ENCODE peak calls at places on chromosomes 3 and 15, in five cellular contexts. One of them, this sample, is unnamed.

GRCh38 chr3:33209357-33209756 is 9.3 kb downstream of the SUSD5 start:
- DNase-seq in GM23248: no peak
- DNase-seq in endothelial cell of umbilical vein: no peak
- DNase-seq in astrocyte: no peak
- DNase-seq in neuronal stem cell: no peak
- DNase-seq in this sample: no peak

GRCh38 chr3:151216641-151217040 is 13.6 kb upstream of the GPR171 start:
- DNase-seq in GM23248: peak; percentile 52
- DNase-seq in endothelial cell of umbilical vein: no peak
- DNase-seq in astrocyte: peak; percentile 84
- DNase-seq in neuronal stem cell: no peak
- DNase-seq in this sample: no peak

GRCh38 chr3:62159693-62160092 is 213.7 kb downstream of the FEZF2 start:
- DNase-seq in GM23248: peak; percentile 75
- DNase-seq in endothelial cell of umbilical vein: peak; percentile 95
- DNase-seq in astrocyte: peak; percentile 84
- DNase-seq in neuronal stem cell: no peak
- DNase-seq in this sample: no peak

GRCh38 chr3:121998030-121998580 is 23.9 kb downstream of the ILDR1 start:
- DNase-seq in GM23248: peak; percentile 64
- DNase-seq in endothelial cell of umbilical vein: peak; percentile 77
- DNase-seq in astrocyte: peak; percentile 37
- DNase-seq in neuronal stem cell: no peak
- DNase-seq in this sample: no peak

GRCh38 chr3:78832785-78833204 is 935.0 kb downstream of the ROBO1 start:
- DNase-seq in GM23248: no peak
- DNase-seq in endothelial cell of umbilical vein: no peak
- DNase-seq in astrocyte: no peak
- DNase-seq in neuronal stem cell: no peak
- DNase-seq in this sample: no peak

GRCh38 chr3:134059680-134060560 is 30.2 kb upstream of the SLCO2A1 start:
- DNase-seq in GM23248: peak; percentile 22
- DNase-seq in endothelial cell of umbilical vein: peak; percentile 13
- DNase-seq in astrocyte: peak; percentile 50
- DNase-seq in neuronal stem cell: no peak
- DNase-seq in this sample: no peak

GRCh38 chr3:106688463-106688862 is 688.8 kb upstream of the CCDC54 start:
- DNase-seq in GM23248: peak; percentile 94
- DNase-seq in endothelial cell of umbilical vein: no peak
- DNase-seq in astrocyte: peak; percentile 90
- DNase-seq in neuronal stem cell: no peak
- DNase-seq in this sample: peak; percentile 88

GRCh38 chr3:178455264-178455663 is 81.0 kb upstream of the KCNMB2 start:
- DNase-seq in GM23248: no peak
- DNase-seq in endothelial cell of umbilical vein: no peak
- DNase-seq in astrocyte: peak; percentile 8
- DNase-seq in neuronal stem cell: no peak
- DNase-seq in this sample: no peak

GRCh38 chr3:149554826-149555225 is 80.3 kb downstream of the TM4SF4 start:
- DNase-seq in GM23248: peak; percentile 74
- DNase-seq in endothelial cell of umbilical vein: peak; percentile 99
- DNase-seq in astrocyte: peak; percentile 89
- DNase-seq in neuronal stem cell: no peak
- DNase-seq in this sample: no peak

GRCh38 chr3:133271491-133271890 is 128.4 kb upstream of the BFSP2 start:
- DNase-seq in GM23248: peak; percentile 47
- DNase-seq in endothelial cell of umbilical vein: no peak
- DNase-seq in astrocyte: no peak
- DNase-seq in neuronal stem cell: no peak
- DNase-seq in this sample: no peak

GRCh38 chr3:195466251-195466650 is 23.4 kb upstream of the ACAP2 start:
- DNase-seq in GM23248: no peak
- DNase-seq in endothelial cell of umbilical vein: no peak
- DNase-seq in astrocyte: peak; percentile 62
- DNase-seq in neuronal stem cell: no peak
- DNase-seq in this sample: no peak

GRCh38 chr15:22839046-22839705 is 710 bp downstream of the NIPA2 start:
- DNase-seq in GM23248: peak; percentile 48
- DNase-seq in endothelial cell of umbilical vein: peak; percentile 36
- DNase-seq in astrocyte: peak; percentile 16
- DNase-seq in neuronal stem cell: no peak
- DNase-seq in this sample: no peak

GRCh38 chr3:172129868-172130751 is 90.7 kb downstream of the FNDC3B start:
- DNase-seq in GM23248: peak; percentile 98
- DNase-seq in endothelial cell of umbilical vein: peak; percentile 94
- DNase-seq in astrocyte: peak; percentile 99
- DNase-seq in neuronal stem cell: no peak
- DNase-seq in this sample: peak; percentile 95

GRCh38 chr3:112550859-112551258 is 10.9 kb downstream of the ATG3 start:
- DNase-seq in GM23248: peak; percentile 5
- DNase-seq in endothelial cell of umbilical vein: no peak
- DNase-seq in astrocyte: no peak
- DNase-seq in neuronal stem cell: no peak
- DNase-seq in this sample: no peak

GRCh38 chr3:156175570-156175969 is 55.2 kb downstream of the KCNAB1 start:
- DNase-seq in GM23248: peak; percentile 33
- DNase-seq in endothelial cell of umbilical vein: no peak
- DNase-seq in astrocyte: peak; percentile 88
- DNase-seq in neuronal stem cell: no peak
- DNase-seq in this sample: no peak

GRCh38 chr3:12536423-12536822 is 8.9 kb downstream of the MKRN2OS start:
- DNase-seq in GM23248: no peak
- DNase-seq in endothelial cell of umbilical vein: no peak
- DNase-seq in astrocyte: no peak
- DNase-seq in neuronal stem cell: no peak
- DNase-seq in this sample: no peak

GRCh38 chr15:23866832-23867231 is 179.7 kb upstream of the NDN start:
- DNase-seq in GM23248: peak; percentile 16
- DNase-seq in endothelial cell of umbilical vein: no peak
- DNase-seq in astrocyte: no peak
- DNase-seq in neuronal stem cell: peak; percentile 30
- DNase-seq in this sample: no peak

GRCh38 chr3:114640126-114640525 is 346.3 kb downstream of the TIGIT start:
- DNase-seq in GM23248: no peak
- DNase-seq in endothelial cell of umbilical vein: no peak
- DNase-seq in astrocyte: no peak
- DNase-seq in neuronal stem cell: no peak
- DNase-seq in this sample: no peak

GRCh38 chr3:177439729-177440269 is 242.5 kb upstream of the TBL1XR1 start:
- DNase-seq in GM23248: no peak
- DNase-seq in endothelial cell of umbilical vein: no peak
- DNase-seq in astrocyte: peak; percentile 71
- DNase-seq in neuronal stem cell: no peak
- DNase-seq in this sample: no peak

GRCh38 chr3:98626151-98626550 is 32.7 kb upstream of the CPOX start:
- DNase-seq in GM23248: no peak
- DNase-seq in endothelial cell of umbilical vein: no peak
- DNase-seq in astrocyte: no peak
- DNase-seq in neuronal stem cell: no peak
- DNase-seq in this sample: no peak

GRCh38 chr3:99929409-99930139 is 111.9 kb downstream of the CMSS1 start:
- DNase-seq in GM23248: peak; percentile 71
- DNase-seq in endothelial cell of umbilical vein: no peak
- DNase-seq in astrocyte: peak; percentile 89
- DNase-seq in neuronal stem cell: no peak
- DNase-seq in this sample: no peak

GRCh38 chr3:99499235-99499798 is 139.1 kb upstream of the COL8A1 start:
- DNase-seq in GM23248: peak; percentile 75
- DNase-seq in endothelial cell of umbilical vein: peak; percentile 80
- DNase-seq in astrocyte: peak; percentile 34
- DNase-seq in neuronal stem cell: no peak
- DNase-seq in this sample: peak; percentile 46

GRCh38 chr3:46524832-46525231 is 27.1 kb downstream of the RTP3 start:
- DNase-seq in GM23248: no peak
- DNase-seq in endothelial cell of umbilical vein: no peak
- DNase-seq in astrocyte: no peak
- DNase-seq in neuronal stem cell: no peak
- DNase-seq in this sample: no peak

GRCh38 chr3:46524008-46524407 is 26.2 kb downstream of the RTP3 start:
- DNase-seq in GM23248: no peak
- DNase-seq in endothelial cell of umbilical vein: no peak
- DNase-seq in astrocyte: no peak
- DNase-seq in neuronal stem cell: no peak
- DNase-seq in this sample: no peak

GRCh38 chr3:46523556-46523955 is 25.8 kb downstream of the RTP3 start:
- DNase-seq in GM23248: no peak
- DNase-seq in endothelial cell of umbilical vein: no peak
- DNase-seq in astrocyte: no peak
- DNase-seq in neuronal stem cell: no peak
- DNase-seq in this sample: no peak

DNA sequence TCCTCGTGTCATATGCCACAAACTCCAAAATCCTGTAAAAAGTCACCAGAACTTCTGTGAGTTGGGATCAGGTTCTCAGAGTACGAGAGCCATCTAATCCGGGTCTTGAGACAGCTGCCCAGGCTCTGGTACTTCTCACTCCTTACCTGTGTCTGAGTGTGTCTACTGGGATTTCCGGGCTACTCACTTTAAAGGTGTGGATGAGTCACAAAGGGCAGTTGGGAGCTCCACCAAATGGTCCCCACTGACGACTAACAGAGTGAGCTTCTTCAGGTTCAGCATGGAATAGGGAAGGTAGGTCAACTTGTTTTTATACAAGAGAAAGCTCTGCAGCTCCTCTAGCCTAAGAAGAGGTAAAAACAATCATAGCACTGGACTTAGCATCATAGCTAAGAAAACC is 29.5 kb downstream of the RTP3 start:
- DNase-seq in GM23248: no peak
- DNase-seq in endothelial cell of umbilical vein: no peak
- DNase-seq in astrocyte: no peak
- DNase-seq in neuronal stem cell: no peak
- DNase-seq in this sample: no peak
- H2AFZ ChIP-seq in GM23248: no peak overlapping the region
- H2AFZ ChIP-seq in endothelial cell of umbilical vein: no peak overlapping the region
- H2AFZ ChIP-seq in astrocyte: no peak overlapping the region
- H2AFZ ChIP-seq in neuronal stem cell: no peak overlapping the region
- H2AFZ ChIP-seq in this sample: no peak overlapping the region

GRCh38 chr15:75989045-75989444 is 23.2 kb downstream of the NRG4 start:
- DNase-seq in GM23248: peak; percentile 36
- DNase-seq in endothelial cell of umbilical vein: no peak
- DNase-seq in astrocyte: no peak
- DNase-seq in neuronal stem cell: no peak
- DNase-seq in this sample: no peak

GRCh38 chr15:75985966-75986365 is 26.3 kb downstream of the NRG4 start:
- DNase-seq in GM23248: no peak
- DNase-seq in endothelial cell of umbilical vein: no peak
- DNase-seq in astrocyte: peak; percentile 3
- DNase-seq in neuronal stem cell: no peak
- DNase-seq in this sample: no peak

GRCh38 chr15:75994220-75994619 is 18.0 kb downstream of the NRG4 start:
- DNase-seq in GM23248: no peak
- DNase-seq in endothelial cell of umbilical vein: no peak
- DNase-seq in astrocyte: no peak
- DNase-seq in neuronal stem cell: no peak
- DNase-seq in this sample: no peak

GRCh38 chr15:75992897-75993296 is 19.3 kb downstream of the NRG4 start:
- DNase-seq in GM23248: no peak
- DNase-seq in endothelial cell of umbilical vein: no peak
- DNase-seq in astrocyte: no peak
- DNase-seq in neuronal stem cell: no peak
- DNase-seq in this sample: no peak

DNA sequence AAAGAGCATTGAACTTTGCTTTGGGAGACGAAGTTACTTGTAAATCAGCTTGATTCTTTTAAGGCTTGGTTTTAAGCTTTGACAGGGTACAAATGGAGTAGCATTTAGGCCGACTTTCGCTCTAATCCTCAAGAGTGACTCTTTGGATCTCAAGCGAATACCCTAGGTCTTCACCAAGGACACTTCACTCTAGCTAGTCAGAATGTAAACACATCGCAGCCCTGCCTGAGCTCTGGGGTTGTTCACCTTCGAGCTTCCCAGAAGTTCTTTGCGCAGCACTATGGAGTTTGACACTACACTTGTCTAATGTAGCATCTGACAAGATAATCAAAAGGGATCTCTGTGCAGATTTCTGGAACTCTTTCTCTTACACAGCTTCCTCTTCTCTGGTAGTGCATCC is 22.3 kb downstream of the NRG4 start:
- DNase-seq in GM23248: no peak
- DNase-seq in endothelial cell of umbilical vein: no peak
- DNase-seq in astrocyte: no peak
- DNase-seq in neuronal stem cell: no peak
- DNase-seq in this sample: no peak
- H2AFZ ChIP-seq in GM23248: no peak overlapping the region
- H2AFZ ChIP-seq in endothelial cell of umbilical vein: no peak overlapping the region
- H2AFZ ChIP-seq in astrocyte: no peak overlapping the region
- H2AFZ ChIP-seq in neuronal stem cell: no peak overlapping the region
- H2AFZ ChIP-seq in this sample: no peak overlapping the region

GRCh38 chr3:127772776-127773751 is 49.3 kb downstream of the MGLL start:
- DNase-seq in GM23248: no peak
- DNase-seq in endothelial cell of umbilical vein: no peak
- DNase-seq in astrocyte: no peak
- DNase-seq in neuronal stem cell: no peak
- DNase-seq in this sample: no peak

GRCh38 chr3:127775398-127776109 is 46.8 kb downstream of the MGLL start:
- DNase-seq in GM23248: peak; percentile 84
- DNase-seq in endothelial cell of umbilical vein: peak; percentile 61
- DNase-seq in astrocyte: peak; percentile 85
- DNase-seq in neuronal stem cell: no peak
- DNase-seq in this sample: no peak

GRCh38 chr3:127772273-127772672 is 50.0 kb downstream of the MGLL start:
- DNase-seq in GM23248: no peak
- DNase-seq in endothelial cell of umbilical vein: no peak
- DNase-seq in astrocyte: no peak
- DNase-seq in neuronal stem cell: no peak
- DNase-seq in this sample: no peak

GRCh38 chr3:127774647-127775046 is 47.7 kb downstream of the MGLL start:
- DNase-seq in GM23248: no peak
- DNase-seq in endothelial cell of umbilical vein: no peak
- DNase-seq in astrocyte: no peak
- DNase-seq in neuronal stem cell: no peak
- DNase-seq in this sample: no peak

GRCh38 chr3:127773752-127774395 is 48.4 kb downstream of the MGLL start:
- DNase-seq in GM23248: no peak
- DNase-seq in endothelial cell of umbilical vein: no peak
- DNase-seq in astrocyte: no peak
- DNase-seq in neuronal stem cell: no peak
- DNase-seq in this sample: no peak
- H2AFZ ChIP-seq in GM23248: no peak overlapping the region
- H2AFZ ChIP-seq in endothelial cell of umbilical vein: no peak overlapping the region
- H2AFZ ChIP-seq in astrocyte: no peak overlapping the region
- H2AFZ ChIP-seq in neuronal stem cell: no peak overlapping the region
- H2AFZ ChIP-seq in this sample: no peak overlapping the region

GRCh38 chr15:81098884-81099601 is 35.0 kb upstream of the CFAP161 start:
- DNase-seq in GM23248: no peak
- DNase-seq in endothelial cell of umbilical vein: peak; percentile 66
- DNase-seq in astrocyte: no peak
- DNase-seq in neuronal stem cell: no peak
- DNase-seq in this sample: no peak

GRCh38 chr15:81103857-81104256 is 30.2 kb upstream of the CFAP161 start:
- DNase-seq in GM23248: no peak
- DNase-seq in endothelial cell of umbilical vein: no peak
- DNase-seq in astrocyte: no peak
- DNase-seq in neuronal stem cell: no peak
- DNase-seq in this sample: no peak

GRCh38 chr15:81105521-81105920 is 28.5 kb upstream of the CFAP161 start:
- DNase-seq in GM23248: peak; percentile 19
- DNase-seq in endothelial cell of umbilical vein: no peak
- DNase-seq in astrocyte: no peak
- DNase-seq in neuronal stem cell: no peak
- DNase-seq in this sample: no peak

GRCh38 chr15:81098349-81098748 is 35.7 kb upstream of the CFAP161 start:
- DNase-seq in GM23248: no peak
- DNase-seq in endothelial cell of umbilical vein: no peak
- DNase-seq in astrocyte: no peak
- DNase-seq in neuronal stem cell: no peak
- DNase-seq in this sample: no peak

GRCh38 chr15:81101894-81102815 is 31.9 kb upstream of the CFAP161 start:
- DNase-seq in GM23248: no peak
- DNase-seq in endothelial cell of umbilical vein: no peak
- DNase-seq in astrocyte: no peak
- DNase-seq in neuronal stem cell: no peak
- DNase-seq in this sample: no peak
- H2AFZ ChIP-seq in GM23248: no peak overlapping the region
- H2AFZ ChIP-seq in endothelial cell of umbilical vein: no peak overlapping the region
- H2AFZ ChIP-seq in astrocyte: no peak overlapping the region
- H2AFZ ChIP-seq in neuronal stem cell: no peak overlapping the region
- H2AFZ ChIP-seq in this sample: no peak overlapping the region

This sample was measured in PC-9.